ENCODE peak calls at places on chromosomes 13 and 19, in eight cellular contexts. S is foreskin fibroblast, Z is G401, F is Calu3, G is AG04449, M is upper lobe of right lung, W is renal cortical epithelial cell, E is KG1. V is an unnamed sample.

GRCh38 chr19:279231-279630 is 12.0 kb downstream of the PLPP2 start:
- DNase-seq in S (no peak), Z (no peak), F (no peak), G (no peak), M (peak), W (no peak), E (no peak), V (no peak)

GRCh38 chr19:48969276-48970138 is 4.4 kb downstream of the FTL start:
- DNase-seq in S (no peak), Z (peak), F (no peak), G (no peak), M (peak), W (no peak), E (no peak), V (no peak)

GRCh38 chr13:110506859-110507566 is 54.5 kb downstream of the RAB20 start:
- DNase-seq in S (no peak), Z (no peak), F (peak), G (no peak), M (peak), W (peak), E (no peak), V (no peak)

GRCh38 chr19:51777570-51778460 is 16.8 kb downstream of the FPR2 start:
- DNase-seq in S (peak), Z (peak), F (peak), G (peak), M (peak), W (peak), E (peak), V (no peak)

GRCh38 chr13:73290844-73291243 is 232.0 kb downstream of the KLF5 start:
- DNase-seq in S (no peak), Z (no peak), F (no peak), G (no peak), M (no peak), W (no peak), E (no peak), V (no peak)

GRCh38 chr13:39326471-39326870 is 276.5 kb downstream of the LHFPL6 start:
- DNase-seq in S (no peak), Z (no peak), F (no peak), G (no peak), M (no peak), W (no peak), E (no peak), V (no peak)

GRCh38 chr13:103188688-103189326 is 122.6 kb upstream of the SLC10A2 start:
- DNase-seq in S (no peak), Z (peak), F (no peak), G (no peak), M (no peak), W (peak), E (peak), V (no peak)

GRCh38 chr13:51895906-51896888 is 34.4 kb downstream of the CCDC70 start:
- DNase-seq in S (peak), Z (peak), F (peak), G (peak), M (no peak), W (peak), E (peak), V (no peak)

GRCh38 chr13:109768176-109768575 is 18.2 kb downstream of the IRS2 start:
- DNase-seq in S (no peak), Z (no peak), F (no peak), G (no peak), M (no peak), W (no peak), E (no peak), V (no peak)

GRCh38 chr13:51125495-51126226 is 14.6 kb upstream of the C13orf42 start:
- DNase-seq in S (peak), Z (peak), F (peak), G (no peak), M (peak), W (peak), E (peak), V (no peak)

GRCh38 chr19:48355555-48355954 is 8.2 kb downstream of the TMEM143 start:
- DNase-seq in S (no peak), Z (no peak), F (no peak), G (no peak), M (no peak), W (no peak), E (no peak), V (no peak)

GRCh38 chr13:84864341-84864740 is 934.9 kb downstream of the SLITRK6 start:
- DNase-seq in S (no peak), Z (no peak), F (no peak), G (no peak), M (no peak), W (no peak), E (no peak), V (no peak)

GRCh38 chr19:11617207-11618062 is 20.2 kb downstream of the ZNF627 start:
- DNase-seq in S (no peak), Z (no peak), F (no peak), G (no peak), M (no peak), W (no peak), E (no peak), V (no peak)

GRCh38 chr13:47066261-47066660 is 169.4 kb upstream of the HTR2A start:
- DNase-seq in S (no peak), Z (no peak), F (no peak), G (no peak), M (no peak), W (no peak), E (no peak), V (no peak)

GRCh38 chr13:114015111-114015551 is 41.3 kb upstream of the C13orf46 start:
- DNase-seq in S (no peak), Z (no peak), F (no peak), G (no peak), M (no peak), W (no peak), E (no peak), V (no peak)

GRCh38 chr13:30711375-30711774 is 24.0 kb upstream of the ALOX5AP start:
- DNase-seq in S (peak), Z (no peak), F (no peak), G (no peak), M (no peak), W (no peak), E (no peak), V (no peak)

GRCh38 chr19:5026706-5027273 is 57.9 kb downstream of the KDM4B start:
- DNase-seq in S (no peak), Z (no peak), F (no peak), G (no peak), M (no peak), W (no peak), E (no peak), V (no peak)

GRCh38 chr19:50379602-50380001 is 3.3 kb downstream of the NR1H2 start:
- DNase-seq in S (no peak), Z (no peak), F (no peak), G (no peak), M (no peak), W (no peak), E (no peak), V (no peak)

GRCh38 chr19:2274937-2275535 is 6.9 kb downstream of the PEAK3 start:
- DNase-seq in S (peak), Z (peak), F (peak), G (no peak), M (peak), W (no peak), E (no peak), V (no peak)

GRCh38 chr13:113273856-113274590 is 23.0 kb upstream of the LAMP1 start:
- DNase-seq in S (peak), Z (peak), F (no peak), G (peak), M (peak), W (peak), E (no peak), V (no peak)

GRCh38 chr13:110089100-110089499 is 217.9 kb downstream of the COL4A1 start:
- DNase-seq in S (no peak), Z (no peak), F (no peak), G (no peak), M (no peak), W (no peak), E (no peak), V (no peak)

GRCh38 chr13:105638446-105638845 is 897.0 kb downstream of the EFNB2 start:
- DNase-seq in S (no peak), Z (no peak), F (no peak), G (no peak), M (no peak), W (peak), E (no peak), V (no peak)

GRCh38 chr19:6417713-6418561 is 6.7 kb downstream of the KHSRP start:
- DNase-seq in S (no peak), Z (peak), F (peak), G (no peak), M (no peak), W (no peak), E (no peak), V (no peak)

GRCh38 chr13:28488376-28489005 is 6.4 kb downstream of the FLT1 start:
- DNase-seq in S (no peak), Z (no peak), F (no peak), G (no peak), M (no peak), W (no peak), E (peak), V (no peak)

GRCh38 chr19:49210901-49211451 is 53.4 kb downstream of the TRPM4 start:
- DNase-seq in S (no peak), Z (no peak), F (no peak), G (no peak), M (no peak), W (no peak), E (no peak), V (no peak)

GRCh38 chr19:44777715-44778347 is at the start of gene CBLC:
- DNase-seq in S (no peak), Z (no peak), F (peak), G (no peak), M (peak), W (peak), E (no peak), V (no peak)

GRCh38 chr19:5250127-5250659 is 90.4 kb downstream of the PTPRS start:
- DNase-seq in S (no peak), Z (peak), F (no peak), G (no peak), M (no peak), W (no peak), E (no peak), V (no peak)

GRCh38 chr13:71632721-71633120 is 234.3 kb downstream of the DACH1 start:
- DNase-seq in S (no peak), Z (no peak), F (no peak), G (no peak), M (no peak), W (no peak), E (no peak), V (no peak)

GRCh38 chr13:61880576-61881283 is 465.1 kb upstream of the PCDH20 start:
- DNase-seq in S (no peak), Z (no peak), F (no peak), G (no peak), M (no peak), W (peak), E (no peak), V (no peak)

GRCh38 chr19:2199215-2199614 is 35.5 kb downstream of the DOT1L start:
- DNase-seq in S (no peak), Z (no peak), F (no peak), G (no peak), M (no peak), W (no peak), E (no peak), V (no peak)

GRCh38 chr19:38735257-38735686 is 9.0 kb downstream of the CAPN12 start:
- DNase-seq in S (no peak), Z (no peak), F (peak), G (no peak), M (peak), W (no peak), E (no peak), V (no peak)

GRCh38 chr13:99617474-99618255 is 116.4 kb downstream of the TM9SF2 start:
- DNase-seq in S (peak), Z (peak), F (peak), G (no peak), M (no peak), W (peak), E (no peak), V (no peak)

GRCh38 chr13:75455962-75456361 is 26.0 kb downstream of the TBC1D4 start:
- DNase-seq in S (no peak), Z (no peak), F (no peak), G (no peak), M (no peak), W (no peak), E (no peak), V (no peak)

V was measured in brain pericyte.